ENCODE peak calls at places on chromosomes 7 and 10, in seven cellular contexts. E is T1000; Z is activated CD4-positive, alpha-beta T cell treated with anti-CD3 and anti-CD28 coated beads, Interleukin-2, amount 50 U/mL, for 1 hour; W is stimulated activated CD4-positive, alpha-beta T cell treated with anti-CD3 and anti-CD28 coated beads, Interleukin-4, amount 100 ng/mL, for 24 hours; M is stimulated activated naive CD4-positive, alpha-beta T cell; Q is H7; B is NCI-H82. K is an unnamed sample.

GRCh38 chr10:35306852-35307251 is 29.5 kb upstream of the CCNY start:
- DNase-seq in M (no peak), W (no peak), B (peak; percentile 14), E (no peak), Z (no peak), Q (no peak), K (no peak)

GRCh38 chr10:94123253-94123995 is 129.7 kb downstream of the PLCE1 start:
- DNase-seq in E (peak; percentile 21), M (no peak), B (no peak), Z (no peak), W (no peak), Q (no peak), K (no peak)

GRCh38 chr10:14008648-14009072 is 322.1 kb downstream of the FRMD4A start:
- DNase-seq in E (no peak), B (no peak), M (no peak), Z (no peak), W (no peak), Q (no peak), K (no peak)

GRCh38 chr7:102425639-102426267 is 7.6 kb upstream of the ORAI2 start:
- DNase-seq in B (peak; percentile 83), W (peak; percentile 89), M (peak; percentile 71), Q (peak; percentile 78), E (no peak), Z (peak; percentile 82), K (peak; percentile 92)

GRCh38 chr10:26437637-26438461 is at the start of gene APBB1IP:
- DNase-seq in Z (peak; percentile 37), W (peak; percentile 52), E (no peak), B (no peak), M (peak; percentile 17), Q (peak; percentile 68), K (peak; percentile 53)

GRCh38 chr10:102602272-102603045 is 41.8 kb upstream of the TRIM8 start:
- DNase-seq in Z (no peak), Q (no peak), W (no peak), M (no peak), E (no peak), B (no peak), K (no peak)

GRCh38 chr10:35516102-35516670 is 89.0 kb upstream of the GJD4 start:
- DNase-seq in Z (no peak), Q (no peak), M (no peak), W (no peak), B (no peak), E (no peak), K (no peak)

GRCh38 chr7:66869660-66870450 is 51.2 kb upstream of the TMEM248 start:
- DNase-seq in B (no peak), Z (no peak), M (no peak), W (peak; percentile 9), Q (no peak), E (no peak), K (no peak)

GRCh38 chr7:103613655-103614642 is 167.9 kb upstream of the SLC26A5 start:
- DNase-seq in W (no peak), M (no peak), B (peak; percentile 66), Q (peak; percentile 1), E (no peak), Z (no peak), K (no peak)

GRCh38 chr10:48762104-48763042 is 77.7 kb downstream of the WDFY4 start:
- DNase-seq in E (no peak), Q (no peak), Z (no peak), W (no peak), B (no peak), M (no peak), K (no peak)

GRCh38 chr7:137458399-137458798 is 114.9 kb upstream of the PTN start:
- DNase-seq in E (no peak), B (no peak), M (no peak), W (no peak), Z (no peak), Q (no peak), K (no peak)

GRCh38 chr7:105932835-105933477 is 30.1 kb upstream of the CDHR3 start:
- DNase-seq in M (no peak), E (peak; percentile 12), Z (no peak), W (no peak), B (peak; percentile 70), Q (peak; percentile 27), K (no peak)

GRCh38 chr10:113108180-113108835 is 158.3 kb downstream of the TCF7L2 start:
- DNase-seq in M (no peak), Z (peak; percentile 18), Q (peak; percentile 86), E (no peak), B (peak; percentile 30), W (peak; percentile 15), K (no peak)

GRCh38 chr10:18549105-18549504 is 102.3 kb downstream of the NSUN6 start:
- DNase-seq in Z (no peak), E (no peak), Q (no peak), M (no peak), W (no peak), B (no peak), K (no peak)

GRCh38 chr10:6239213-6239991 is 36.7 kb downstream of the PFKFB3 start:
- DNase-seq in Q (no peak), B (no peak), E (peak; percentile 89), W (peak; percentile 77), M (no peak), Z (peak; percentile 46), K (no peak)

GRCh38 chr7:108015740-108016139 is 12.8 kb upstream of the LAMB1 start:
- DNase-seq in Z (no peak), M (no peak), E (no peak), W (no peak), B (no peak), Q (no peak), K (no peak)

GRCh38 chr10:48233643-48234042 is 40.9 kb downstream of the FRMPD2 start:
- DNase-seq in M (no peak), B (no peak), Q (no peak), Z (no peak), W (no peak), E (no peak), K (no peak)

GRCh38 chr7:156445997-156446761 is 194.4 kb upstream of the RNF32 start:
- DNase-seq in W (no peak), B (no peak), E (no peak), Z (no peak), Q (no peak), M (no peak), K (no peak)

GRCh38 chr7:7996568-7996967 is 28.0 kb downstream of the GLCCI1 start:
- DNase-seq in W (no peak), B (no peak), Z (no peak), E (no peak), M (no peak), Q (no peak), K (no peak)

GRCh38 chr7:901388-902154 is 25.2 kb downstream of the GET4 start:
- DNase-seq in M (no peak), E (peak; percentile 90), Q (peak; percentile 100), Z (peak; percentile 41), W (peak; percentile 45), B (peak; percentile 99), K (peak; percentile 42)

GRCh38 chr7:74343281-74344127 is 54.3 kb downstream of the CLIP2 start:
- DNase-seq in Z (no peak), Q (no peak), E (no peak), M (no peak), B (no peak), W (no peak), K (no peak)

GRCh38 chr10:91513598-91513997 is 103.5 kb downstream of the HECTD2 start:
- DNase-seq in M (no peak), Z (no peak), W (no peak), B (no peak), Q (no peak), E (no peak), K (no peak)

GRCh38 chr7:32937344-32938174 is 19.7 kb upstream of the FKBP9 start:
- DNase-seq in B (peak; percentile 96), M (no peak), E (no peak), Q (no peak), Z (no peak), W (no peak), K (no peak)

GRCh38 chr10:123142701-123143161 is 5.2 kb upstream of the HMX2 start:
- DNase-seq in Z (no peak), Q (peak; percentile 77), W (no peak), B (no peak), E (no peak), M (no peak), K (no peak)

GRCh38 chr7:157892751-157893150 is 555.9 kb downstream of the DNAJB6 start:
- DNase-seq in M (no peak), Z (no peak), W (no peak), E (no peak), B (no peak), Q (no peak), K (no peak)

GRCh38 chr10:113751116-113751728 is at the start of gene PLEKHS1:
- DNase-seq in Q (no peak), B (no peak), E (no peak), M (no peak), Z (no peak), W (no peak), K (no peak)

GRCh38 chr7:122300607-122301079 is 3.9 kb downstream of the FEZF1 start:
- DNase-seq in E (no peak), B (peak; percentile 35), M (no peak), W (no peak), Q (no peak), Z (no peak), K (no peak)

GRCh38 chr7:44580945-44581344 is 1.1 kb downstream of the TMED4 start:
- DNase-seq in W (no peak), Z (no peak), B (peak; percentile 44), E (no peak), Q (no peak), M (no peak), K (no peak)

GRCh38 chr10:88525371-88526079 is 57.6 kb downstream of the RNLS start:
- DNase-seq in M (no peak), Z (no peak), W (no peak), E (peak; percentile 55), Q (no peak), B (no peak), K (no peak)

GRCh38 chr10:71782221-71782916 is 9.0 kb upstream of the VSIR start:
- DNase-seq in B (no peak), Z (no peak), M (no peak), Q (peak; percentile 55), W (no peak), E (no peak), K (no peak)

GRCh38 chr10:132856869-132857524 is 71.0 kb upstream of the NKX6-2 start:
- DNase-seq in Z (no peak), B (no peak), E (no peak), M (no peak), W (no peak), Q (no peak), K (no peak)

K was measured in naive thymus-derived CD8-positive, alpha-beta T cell.